ENCODE peak calls at places on chromosomes 13 and 19, in eight cellular contexts. E, R, U, N, X, M, I and A are unnamed samples.

GRCh38 chr13:44719857-44720671 is 143.9 kb upstream of the TSC22D1 start:
- DNase-seq in E (no peak), R (no peak), U (no peak), N (no peak), X (peak; percentile 53), M (no peak), I (no peak), A (no peak)

GRCh38 chr13:26017196-26017921 is 34.5 kb downstream of the SHISA2 start:
- DNase-seq in E (no peak), R (no peak), U (no peak), N (no peak), X (no peak), M (no peak), I (no peak), A (no peak)

GRCh38 chr19:1274852-1275259 is 474 bp upstream of the FAM174C start:
- DNase-seq in E (peak; percentile 65), R (peak; percentile 77), U (peak; percentile 58), N (no peak), X (no peak), M (no peak), I (no peak), A (no peak)

GRCh38 chr19:2332341-2333026 is 4.0 kb downstream of the SPPL2B start:
- DNase-seq in E (no peak), R (no peak), U (no peak), N (no peak), X (no peak), M (no peak), I (peak; percentile 56), A (no peak)

GRCh38 chr19:47542030-47542475 is 27.2 kb upstream of the NAPA start:
- DNase-seq in E (no peak), R (no peak), U (no peak), N (no peak), X (no peak), M (no peak), I (no peak), A (no peak)

GRCh38 chr13:35283856-35284255 is 192.6 kb downstream of the MAB21L1 start:
- DNase-seq in E (no peak), R (no peak), U (no peak), N (no peak), X (peak; percentile 13), M (peak; percentile 80), I (no peak), A (no peak)

GRCh38 chr13:21749410-21749809 is 78.5 kb downstream of the FGF9 start:
- DNase-seq in E (no peak), R (no peak), U (no peak), N (no peak), X (no peak), M (peak; percentile 32), I (no peak), A (no peak)

GRCh38 chr19:58395979-58396627 is 647 bp downstream of the RNF225 start:
- DNase-seq in E (peak; percentile 71), R (peak; percentile 82), U (peak; percentile 31), N (no peak), X (no peak), M (no peak), I (no peak), A (no peak)

GRCh38 chr19:58407658-58408151 is 744 bp upstream of the ZNF584 start:
- DNase-seq in E (peak; percentile 29), R (no peak), U (no peak), N (no peak), X (no peak), M (peak; percentile 57), I (no peak), A (no peak)

GRCh38 chr13:46983881-46984280 is 87.0 kb upstream of the HTR2A start:
- DNase-seq in E (no peak), R (no peak), U (no peak), N (no peak), X (no peak), M (peak; percentile 32), I (peak; percentile 82), A (no peak)

GRCh38 chr13:58773280-58773859 is 1141.8 kb downstream of the PCDH17 start:
- DNase-seq in E (no peak), R (no peak), U (no peak), N (no peak), X (no peak), M (no peak), I (no peak), A (no peak)

GRCh38 chr13:73765651-73766384 is 368.4 kb downstream of the KLF12 start:
- DNase-seq in E (peak; percentile 87), R (peak; percentile 57), U (no peak), N (no peak), X (peak; percentile 95), M (peak; percentile 75), I (no peak), A (peak; percentile 87)

GRCh38 chr13:77719128-77719527 is 21.6 kb downstream of the SLAIN1 start:
- DNase-seq in E (no peak), R (no peak), U (no peak), N (no peak), X (no peak), M (no peak), I (no peak), A (no peak)

GRCh38 chr19:45115809-45116615 is 23.0 kb downstream of the PPP1R37 start:
- DNase-seq in E (no peak), R (no peak), U (no peak), N (no peak), X (no peak), M (no peak), I (no peak), A (no peak)

GRCh38 chr13:98315466-98315865 is 138.4 kb upstream of the RNF113B start:
- DNase-seq in E (no peak), R (no peak), U (no peak), N (no peak), X (peak; percentile 59), M (no peak), I (no peak), A (no peak)

GRCh38 chr19:17491287-17491686 is 20.2 kb upstream of the PGLS start:
- DNase-seq in E (no peak), R (no peak), U (no peak), N (no peak), X (no peak), M (no peak), I (no peak), A (no peak)

GRCh38 chr19:17487240-17488121 is 17.2 kb downstream of the SLC27A1 start:
- DNase-seq in E (peak; percentile 53), R (no peak), U (peak; percentile 35), N (no peak), X (no peak), M (no peak), I (no peak), A (no peak)

GRCh38 chr19:17488593-17489391 is 18.5 kb downstream of the SLC27A1 start:
- DNase-seq in E (peak; percentile 99), R (peak; percentile 97), U (peak; percentile 93), N (peak; percentile 83), X (peak; percentile 82), M (peak; percentile 88), I (no peak), A (no peak)

GRCh38 chr19:17490411-17490810 is 20.1 kb downstream of the SLC27A1 start:
- DNase-seq in E (no peak), R (no peak), U (no peak), N (no peak), X (no peak), M (no peak), I (no peak), A (no peak)

GRCh38 chr19:17489392-17490030 is 19.2 kb downstream of the SLC27A1 start:
- DNase-seq in E (peak; percentile 41), R (no peak), U (no peak), N (no peak), X (peak; percentile 40), M (no peak), I (no peak), A (no peak)
- TF ChIP-seq EZH2 in E (no peak), R (no peak), U (no peak), N (no peak), X (no peak), M (no peak), I (no peak), A (no peak)

GRCh38 chr13:65943711-65944110 is 1286.4 kb downstream of the PCDH9 start:
- DNase-seq in E (no peak), R (no peak), U (no peak), N (no peak), X (peak; percentile 76), M (no peak), I (no peak), A (no peak)
- TF ChIP-seq POLR2AphosphoS5 in E (no peak), R (no peak), U (no peak), N (no peak), X (peak; percentile 25), M (no peak), I (no peak), A (no peak)

GRCh38 chr13:101916108-101916757 is 463.8 kb downstream of the ITGBL1 start:
- DNase-seq in E (peak; percentile 81), R (peak; percentile 80), U (no peak), N (no peak), X (no peak), M (no peak), I (no peak), A (no peak)

GRCh38 chr13:101917475-101917810 is 465.0 kb downstream of the ITGBL1 start:
- DNase-seq in E (peak; percentile 61), R (peak; percentile 51), U (no peak), N (no peak), X (no peak), M (no peak), I (no peak), A (no peak)

GRCh38 chr13:101917833-101918755 is 465.6 kb downstream of the ITGBL1 start:
- DNase-seq in E (peak; percentile 67), R (no peak), U (no peak), N (no peak), X (no peak), M (no peak), I (no peak), A (no peak)

GRCh38 chr13:101915755-101916107 is 463.3 kb downstream of the ITGBL1 start:
- DNase-seq in E (peak; percentile 39), R (no peak), U (no peak), N (no peak), X (no peak), M (no peak), I (no peak), A (no peak)

DNA sequence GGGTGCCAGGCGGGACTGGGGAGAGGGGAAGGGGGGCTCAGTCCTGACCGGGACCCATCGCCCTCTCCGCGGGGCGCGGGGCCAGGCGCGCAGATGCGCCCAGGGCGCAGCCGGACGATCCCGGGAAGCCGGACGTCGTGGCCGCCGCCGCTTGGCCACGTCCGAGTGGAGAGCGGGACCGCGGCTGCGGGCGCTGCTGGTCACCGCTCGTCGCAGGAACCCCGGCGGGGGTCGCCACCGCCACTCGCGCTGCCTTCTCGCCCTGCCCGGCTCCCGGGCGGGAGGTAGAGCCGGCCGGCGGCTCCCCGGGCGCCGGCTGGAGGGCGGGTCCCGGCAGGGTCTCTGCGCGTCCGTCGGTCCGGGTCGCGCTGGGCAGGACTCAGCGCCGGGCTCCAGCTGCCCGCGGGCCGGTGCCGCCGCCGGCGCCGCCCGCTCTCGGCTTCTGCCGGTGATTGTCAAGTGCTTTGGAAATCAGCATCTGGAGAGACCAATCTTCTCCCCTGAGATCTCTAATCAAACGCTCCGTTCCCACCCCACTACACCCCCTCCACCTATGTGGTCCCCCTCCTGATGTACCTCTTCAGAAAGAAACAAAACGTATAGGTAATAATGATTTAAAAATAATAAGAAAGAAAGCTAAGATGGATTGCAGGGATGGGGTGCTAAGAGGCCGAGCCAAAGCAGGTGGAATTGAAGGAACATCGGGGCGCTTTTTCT is 464.4 kb downstream of the ITGBL1 start:
- DNase-seq in E (peak; percentile 13), R (no peak), U (no peak), N (no peak), X (no peak), M (no peak), I (no peak), A (no peak)
- H3K27ac ChIP-seq in E (no peak overlapping the region), R (no peak overlapping the region), U (no peak overlapping the region), N (no peak overlapping the region), X (no peak overlapping the region), M (no peak overlapping the region), I (no peak overlapping the region), A (no peak overlapping the region)

GRCh38 chr13:99969934-99970760 is 1.4 kb downstream of the ZIC5 start:
- DNase-seq in E (peak; percentile 84), R (peak; percentile 76), U (peak; percentile 91), N (peak; percentile 66), X (no peak), M (peak; percentile 57), I (no peak), A (no peak)
- TF ChIP-seq EZH2 in E (peak; percentile 49), R (no peak), U (no peak), N (no peak), X (peak; percentile 95), M (no peak), I (no peak), A (no peak)